ENCODE peak calls at places on chromosomes 7 and 10, in nine cellular contexts. U is HepG2, J is K562, W is stomach, P is prostate gland, B is HCT116, H is breast epithelium, S is SK-N-SH, F is Panc1. N is an unnamed sample.

GRCh38 chr7:137094-137861 is 55.1 kb upstream of the FAM20C start:
- DNase-seq in U (no peak), J (no peak), S (no peak), F (no peak), W (no peak), B (no peak), H (no peak), P (no peak), N (peak)

GRCh38 chr7:23654508-23654907 is 25.5 kb upstream of the FAM221A start:
- DNase-seq in W (peak), J (peak), B (peak), S (peak), F (no peak), H (no peak), U (peak), P (peak), N (no peak)

GRCh38 chr10:120735773-120736371 is 115.3 kb upstream of the WDR11 start:
- DNase-seq in W (no peak), S (peak), F (no peak), U (peak), H (no peak), P (no peak), B (peak), J (peak), N (no peak)

GRCh38 chr7:20320322-20320721 is 10.4 kb upstream of the ITGB8 start:
- DNase-seq in B (no peak), W (no peak), U (no peak), H (no peak), J (no peak), F (no peak), S (no peak), P (no peak), N (no peak)

GRCh38 chr10:34249634-34250033 is 565.5 kb downstream of the PARD3 start:
- DNase-seq in H (no peak), P (no peak), W (no peak), S (peak), F (no peak), U (peak), J (no peak), B (no peak), N (no peak)

GRCh38 chr7:33742521-33742920 is 162.8 kb upstream of the BMPER start:
- DNase-seq in J (no peak), W (no peak), U (no peak), S (no peak), F (no peak), P (no peak), B (no peak), H (no peak), N (no peak)

GRCh38 chr10:126350216-126350992 is 37.9 kb downstream of the ADAM12 start:
- DNase-seq in P (no peak), U (no peak), S (peak), F (peak), W (no peak), B (peak), J (no peak), H (peak), N (no peak)

GRCh38 chr10:1403508-1404230 is 333.7 kb downstream of the ADARB2 start:
- DNase-seq in S (no peak), W (peak), J (no peak), P (no peak), B (no peak), F (no peak), U (no peak), H (no peak), N (no peak)

GRCh38 chr7:133796778-133797177 is 330.4 kb upstream of the LRGUK start:
- DNase-seq in B (no peak), W (no peak), F (no peak), P (no peak), S (peak), J (no peak), H (no peak), U (no peak), N (no peak)

GRCh38 chr7:139393621-139394215 is 34.0 kb downstream of the LUC7L2 start:
- DNase-seq in B (no peak), P (no peak), J (no peak), U (no peak), S (no peak), H (no peak), W (no peak), F (no peak), N (no peak)

GRCh38 chr7:29170781-29171180 is 23.8 kb upstream of the CHN2 start:
- DNase-seq in W (no peak), J (no peak), H (no peak), B (no peak), P (no peak), U (no peak), S (no peak), F (no peak), N (no peak)

GRCh38 chr7:123435080-123435700 is 99.2 kb downstream of the IQUB start:
- DNase-seq in B (no peak), H (no peak), W (no peak), F (no peak), J (no peak), U (no peak), S (peak), P (no peak), N (no peak)

GRCh38 chr10:75499556-75499955 is 68.1 kb downstream of the LRMDA start:
- DNase-seq in F (no peak), W (no peak), P (no peak), H (no peak), J (no peak), S (no peak), B (no peak), U (no peak), N (no peak)

GRCh38 chr10:37619336-37619735 is 238.1 kb downstream of the ZNF248 start:
- DNase-seq in P (no peak), J (no peak), U (no peak), W (no peak), F (no peak), H (no peak), B (no peak), S (no peak), N (no peak)

GRCh38 chr10:77485847-77486246 is 151.8 kb downstream of the KCNMA1 start:
- DNase-seq in J (no peak), F (no peak), U (no peak), H (no peak), W (no peak), B (no peak), P (no peak), S (no peak), N (no peak)

GRCh38 chr10:5376450-5376849 is 11.7 kb downstream of the UCN3 start:
- DNase-seq in W (no peak), B (no peak), F (no peak), P (no peak), J (no peak), U (no peak), H (no peak), S (no peak), N (no peak)

GRCh38 chr7:31919678-31920369 is 150.4 kb downstream of the PDE1C start:
- DNase-seq in U (no peak), W (no peak), S (no peak), H (no peak), F (no peak), P (no peak), J (no peak), B (no peak), N (no peak)

GRCh38 chr10:133267293-133267692 is 9.4 kb downstream of the ADAM8 start:
- DNase-seq in B (no peak), U (no peak), P (no peak), W (no peak), H (no peak), J (peak), F (no peak), S (no peak), N (no peak)

GRCh38 chr7:28142650-28143049 is 37.9 kb downstream of the JAZF1 start:
- DNase-seq in P (no peak), U (no peak), S (no peak), B (no peak), J (no peak), F (no peak), W (no peak), H (no peak), N (no peak)

GRCh38 chr7:28149291-28150101 is 31.1 kb downstream of the JAZF1 start:
- DNase-seq in S (no peak), F (no peak), H (no peak), U (no peak), J (no peak), P (no peak), B (no peak), W (peak), N (no peak)

GRCh38 chr7:28145090-28145626 is 35.4 kb downstream of the JAZF1 start:
- DNase-seq in W (no peak), S (no peak), F (no peak), U (no peak), B (no peak), P (no peak), H (no peak), J (no peak), N (no peak)

GRCh38 chr7:28144266-28144665 is 36.3 kb downstream of the JAZF1 start:
- DNase-seq in B (no peak), W (no peak), S (peak), U (no peak), J (no peak), P (no peak), F (no peak), H (no peak), N (no peak)

GRCh38 chr7:28145931-28146330 is 34.7 kb downstream of the JAZF1 start:
- DNase-seq in F (no peak), S (no peak), H (no peak), B (no peak), W (peak), P (no peak), U (no peak), J (no peak), N (no peak)
- TF ChIP-seq POLR2AphosphoS5 in F (no peak), S (no peak), H (no peak), B (no peak), W (no peak), P (no peak), U (no peak), J (no peak), N (no peak)

GRCh38 chr7:80879849-80880248 is 39.0 kb downstream of the SEMA3C start:
- DNase-seq in P (no peak), B (no peak), S (no peak), U (no peak), W (no peak), F (no peak), J (no peak), H (no peak), N (no peak)

GRCh38 chr7:80873140-80873539 is 45.7 kb downstream of the SEMA3C start:
- DNase-seq in B (no peak), S (no peak), J (no peak), P (no peak), U (no peak), F (no peak), H (no peak), W (no peak), N (no peak)

GRCh38 chr7:80881361-80881760 is 37.5 kb downstream of the SEMA3C start:
- DNase-seq in H (no peak), U (no peak), P (no peak), W (no peak), J (no peak), B (no peak), F (no peak), S (no peak), N (no peak)

GRCh38 chr7:80875537-80876120 is 43.2 kb downstream of the SEMA3C start:
- DNase-seq in W (no peak), F (no peak), B (no peak), P (no peak), H (no peak), J (no peak), U (no peak), S (no peak), N (no peak)

DNA sequence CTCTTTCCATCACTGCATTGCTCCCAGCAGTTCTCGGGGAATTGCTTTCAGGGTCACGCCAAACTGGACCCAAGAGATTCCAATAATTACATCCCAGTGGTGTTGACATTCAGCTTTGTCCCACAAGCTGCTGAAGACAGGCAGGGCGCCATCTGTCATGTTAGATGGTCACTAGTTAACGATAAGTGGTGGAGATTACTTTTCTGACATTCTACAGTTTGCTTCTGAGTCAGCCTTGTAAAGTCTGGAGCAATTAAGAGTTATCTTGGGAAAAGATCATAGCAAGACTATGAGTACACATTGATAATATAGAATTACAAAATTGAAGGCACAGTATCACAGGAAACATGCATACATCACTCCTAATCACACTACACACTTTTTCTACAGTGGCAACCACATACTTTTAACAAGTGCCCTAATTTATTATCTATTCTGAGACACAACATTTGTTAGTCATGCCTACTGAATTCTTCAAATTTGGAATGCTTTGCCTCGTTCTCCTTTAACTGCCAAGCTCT is 41.9 kb downstream of the SEMA3C start:
- DNase-seq in B (peak), S (peak), W (no peak), J (no peak), H (no peak), U (no peak), P (no peak), F (no peak), N (no peak)
- TF ChIP-seq CTCF in B (no peak), S (peak), W (no peak), J (no peak), H (no peak), U (no peak), P (no peak), F (peak), N (no peak)

DNA sequence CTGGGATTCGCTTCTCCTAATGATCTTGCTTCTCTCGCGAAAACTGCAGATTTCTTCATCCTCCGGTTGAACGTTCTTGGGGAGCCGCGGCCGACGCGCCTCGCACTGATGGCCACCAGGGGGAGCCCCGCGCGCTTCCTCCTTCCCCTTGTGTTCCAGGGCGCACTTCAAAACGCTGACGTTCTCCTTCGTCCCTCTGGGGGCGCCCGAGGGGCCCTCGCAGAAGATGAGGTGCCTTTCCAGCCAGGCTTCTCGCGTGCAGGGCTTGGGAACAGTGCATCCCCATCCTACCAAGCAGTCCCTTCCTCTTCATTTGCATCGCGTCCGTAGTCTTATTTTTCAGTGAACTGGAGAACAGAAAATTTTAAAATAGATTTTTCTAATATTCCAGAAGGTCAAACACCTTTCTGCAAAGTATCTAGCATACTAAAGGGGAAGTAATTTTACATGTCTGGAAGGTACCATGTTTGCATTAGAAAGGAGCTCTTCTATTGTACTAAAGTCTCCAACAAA is 22.5 kb downstream of the GSTO2 start:
- DNase-seq in S (peak), W (peak), J (peak), P (peak), B (peak), F (no peak), U (peak), H (peak), N (peak)
- TF ChIP-seq POLR2AphosphoS5 in S (no peak), W (peak), J (no peak), P (peak), B (no peak), F (no peak), U (no peak), H (peak), N (no peak)

GRCh38 chr7:22486597-22486996 is 13.4 kb downstream of the STEAP1B start:
- DNase-seq in F (no peak), W (no peak), J (no peak), H (no peak), S (no peak), P (no peak), B (no peak), U (no peak), N (no peak)
- TF ChIP-seq CTCF in F (no peak), W (no peak), J (no peak), H (no peak), S (no peak), P (no peak), B (no peak), U (no peak), N (no peak)

DNA sequence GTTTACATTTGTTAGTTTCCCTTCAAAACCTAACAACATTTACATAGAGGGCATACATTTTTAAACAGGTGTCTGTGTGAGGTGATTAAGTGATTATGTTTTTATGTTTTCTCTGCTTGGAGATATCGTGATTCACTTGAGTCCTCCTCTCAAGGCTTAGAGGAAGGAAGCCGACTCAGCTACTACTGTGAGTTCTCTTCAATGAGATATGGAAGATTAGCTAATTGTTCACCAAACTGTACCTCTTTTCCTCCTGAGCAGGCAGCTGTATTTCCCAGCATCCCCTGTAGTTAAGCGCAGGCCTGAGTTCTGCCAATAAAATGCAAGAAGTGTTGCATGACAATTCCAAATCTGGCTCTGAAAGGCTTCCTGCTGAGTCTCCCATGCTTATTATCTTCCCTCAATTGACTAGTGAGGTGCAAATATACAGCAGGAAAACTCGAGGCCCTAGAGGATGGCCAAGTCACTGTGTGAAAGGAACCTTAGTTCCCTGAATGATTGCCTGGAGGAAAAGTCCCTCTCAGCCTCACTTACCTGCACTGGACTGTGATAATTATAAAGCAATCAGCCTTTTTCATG is 528.7 kb downstream of the GRM8 start:
- DNase-seq in W (no peak), H (no peak), S (no peak), J (no peak), U (no peak), F (no peak), P (no peak), B (no peak), N (no peak)
- TF ChIP-seq POLR2AphosphoS5 in W (no peak), H (no peak), S (no peak), J (no peak), U (no peak), F (no peak), P (no peak), B (no peak), N (no peak)

DNA sequence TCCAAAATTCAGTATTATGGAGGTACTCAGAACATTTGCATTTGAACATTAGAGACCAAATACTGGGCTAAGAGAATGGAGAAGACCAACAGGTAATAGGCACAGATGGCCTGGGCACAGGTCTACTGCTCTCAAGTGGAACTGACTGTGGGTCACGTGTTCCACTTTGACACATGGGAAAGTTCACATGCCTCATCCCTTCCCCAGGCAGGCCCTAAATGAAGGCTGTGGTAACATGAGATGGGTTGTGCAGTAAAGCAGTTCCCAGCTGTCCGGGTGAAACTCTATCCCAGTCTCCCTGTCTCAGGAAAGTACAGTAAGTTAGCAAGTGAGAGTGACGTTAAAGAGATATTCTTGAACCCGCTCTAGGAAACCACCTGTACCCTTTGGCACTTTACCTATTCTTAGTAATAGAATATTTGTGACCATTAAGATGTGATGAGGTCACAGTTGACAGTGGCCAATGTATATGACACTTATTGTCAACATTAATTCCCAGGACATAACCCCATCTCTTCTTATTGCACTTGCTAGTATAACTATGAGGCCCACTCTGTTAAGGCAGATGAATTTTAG is 343.8 kb upstream of the AOAH start:
- DNase-seq in B (no peak), F (no peak), W (no peak), U (no peak), P (no peak), J (no peak), H (no peak), S (no peak), N (no peak)
- TF ChIP-seq CTCF in B (no peak), F (no peak), W (no peak), U (no peak), P (no peak), J (no peak), H (no peak), S (no peak), N (no peak)